ENCODE peak calls at places on chromosomes 7 and 10, in seven cellular contexts. B is EL; Z is stimulated activated CD4-positive, alpha-beta T cell treated with anti-CD3 and anti-CD28 coated beads, Interleukin-4, amount 100 ng/mL, for 48 hours; C is Calu3; P is GM19239; G is AG09309; H is tibial artery. F is an unnamed sample.
A peak's percentile ranks its signal among the peaks of the same experiment; 100 is the strongest.

GRCh38 chr10:27152687-27153086 is 1.5 kb downstream of the YME1L1 start:
- DNase-seq in H (no peak), P (no peak), B (no peak), G (no peak), C (no peak), Z (no peak), F (no peak)

GRCh38 chr10:47361293-47361692 is 13.1 kb downstream of the RBP3 start:
- DNase-seq in G (no peak), P (peak; percentile 32), Z (peak; percentile 16), H (no peak), C (peak; percentile 63), B (peak; percentile 38), F (peak; percentile 51)

GRCh38 chr7:140541513-140542192 is 62.3 kb upstream of the MKRN1 start:
- DNase-seq in B (peak; percentile 95), Z (no peak), G (peak; percentile 69), C (no peak), P (no peak), H (no peak), F (peak; percentile 85)

GRCh38 chr10:625335-625699 is 64.2 kb downstream of the DIP2C start:
- DNase-seq in H (peak; percentile 50), C (no peak), P (no peak), B (no peak), Z (no peak), G (no peak), F (no peak)

GRCh38 chr10:45040921-45041320 is 40.2 kb downstream of the ZNF22 start:
- DNase-seq in G (no peak), Z (no peak), P (no peak), H (no peak), C (no peak), B (no peak), F (no peak)

GRCh38 chr10:29643785-29644501 is 9.2 kb upstream of the SVIL start:
- DNase-seq in P (no peak), C (no peak), H (peak; percentile 87), B (no peak), G (no peak), Z (no peak), F (no peak)

GRCh38 chr7:757741-758163 is 30.7 kb upstream of the PRKAR1B start:
- DNase-seq in P (no peak), G (no peak), B (no peak), H (no peak), C (no peak), Z (no peak), F (no peak)

GRCh38 chr7:98956937-98957336 is 78.6 kb downstream of the TRRAP start:
- DNase-seq in B (no peak), G (no peak), Z (no peak), P (no peak), H (no peak), C (no peak), F (no peak)

GRCh38 chr10:124721295-124722052 is 22.7 kb downstream of the FAM53B start:
- DNase-seq in C (no peak), G (no peak), H (peak; percentile 67), B (no peak), P (no peak), Z (no peak), F (no peak)

GRCh38 chr10:62527019-62527827 is 153.1 kb downstream of the ZNF365 start:
- DNase-seq in C (no peak), G (no peak), H (no peak), P (no peak), Z (no peak), B (no peak), F (peak; percentile 82)

GRCh38 chr7:6209340-6209739 is 63.1 kb downstream of the CYTH3 start:
- DNase-seq in G (no peak), P (no peak), C (no peak), B (no peak), H (no peak), Z (no peak), F (no peak)

GRCh38 chr7:140691368-140692045 is 5.0 kb upstream of the NDUFB2 start:
- DNase-seq in B (no peak), Z (no peak), G (no peak), C (no peak), H (no peak), P (no peak), F (no peak)

GRCh38 chr7:130273081-130273699 is 6.5 kb downstream of the CPA2 start:
- DNase-seq in Z (no peak), C (no peak), P (no peak), B (peak; percentile 16), H (no peak), G (no peak), F (peak; percentile 99)

GRCh38 chr7:668139-668871 is 58.2 kb upstream of the DNAAF5 start:
- DNase-seq in C (no peak), H (peak; percentile 41), B (peak; percentile 33), P (no peak), G (peak; percentile 46), Z (no peak), F (no peak)

GRCh38 chr7:48718731-48719387 is 205.5 kb upstream of the CDC14C start:
- DNase-seq in B (no peak), C (no peak), Z (no peak), H (no peak), P (no peak), G (no peak), F (no peak)

GRCh38 chr7:84100866-84101265 is 93.7 kb downstream of the SEMA3A start:
- DNase-seq in H (no peak), G (no peak), P (no peak), B (peak; percentile 33), C (no peak), Z (no peak), F (no peak)

GRCh38 chr10:209357-209756 is 74.1 kb downstream of the ZMYND11 start:
- DNase-seq in C (no peak), G (no peak), H (no peak), B (no peak), Z (no peak), P (no peak), F (no peak)

F was measured in SJCRH30.